ENCODE peak calls at places on chromosomes 2 and 18, in eight cellular contexts. D, R, W, F, I, L, C and B are unnamed samples.

GRCh38 chr2:169693344-169693743 is 861 bp downstream of the CFAP210 start:
- DNase-seq in W (no peak), C (no peak), D (peak; percentile 4), R (no peak), F (no peak), L (no peak), I (peak; percentile 7), B (no peak)

GRCh38 chr2:200786826-200787225 is 24.9 kb upstream of the BZW1 start:
- DNase-seq in F (no peak), L (no peak), W (no peak), R (peak; percentile 79), I (no peak), D (no peak), C (no peak), B (no peak)

GRCh38 chr2:240429872-240430491 is 5.5 kb upstream of the GPC1 start:
- DNase-seq in W (peak; percentile 2), D (no peak), F (peak; percentile 41), R (no peak), C (peak; percentile 46), L (no peak), I (no peak), B (peak; percentile 4)

GRCh38 chr2:66433945-66434678 is 813 bp upstream of the MEIS1 start:
- DNase-seq in C (peak; percentile 78), F (peak; percentile 86), L (no peak), R (peak; percentile 71), I (peak; percentile 72), W (peak; percentile 50), D (peak; percentile 81), B (no peak)

GRCh38 chr2:112793449-112793978 is 9.2 kb upstream of the IL1A start:
- DNase-seq in F (no peak), D (no peak), R (peak; percentile 68), W (no peak), I (no peak), L (no peak), C (no peak), B (no peak)

GRCh38 chr2:14632133-14632936 is at the start of gene LRATD1:
- DNase-seq in C (peak; percentile 91), I (no peak), R (peak; percentile 90), W (peak; percentile 85), F (peak; percentile 93), D (peak; percentile 97), L (no peak), B (peak; percentile 63)

GRCh38 chr2:236661762-236662110 is 92.1 kb downstream of the ACKR3 start:
- DNase-seq in D (no peak), C (no peak), F (no peak), W (no peak), R (no peak), L (no peak), I (no peak), B (no peak)

GRCh38 chr2:44120428-44120827 is 48.2 kb upstream of the PPM1B start:
- DNase-seq in I (no peak), D (no peak), R (peak; percentile 86), L (no peak), W (no peak), C (no peak), F (no peak), B (no peak)

GRCh38 chr2:72148975-72149555 is 1.4 kb upstream of the CYP26B1 start:
- DNase-seq in D (peak; percentile 65), L (no peak), C (peak; percentile 70), W (peak; percentile 24), I (no peak), F (peak; percentile 89), R (peak; percentile 15), B (no peak)

GRCh38 chr2:29113027-29113686 is 2.1 kb upstream of the CLIP4 start:
- DNase-seq in F (no peak), I (no peak), L (no peak), C (no peak), W (no peak), D (no peak), R (peak; percentile 90), B (no peak)

GRCh38 chr2:101089942-101090799 is 61.0 kb downstream of the TBC1D8 start:
- DNase-seq in L (no peak), C (no peak), I (no peak), F (no peak), D (no peak), R (no peak), W (no peak), B (no peak)

GRCh38 chr2:38978504-38978903 is 88.8 kb downstream of the ARHGEF33 start:
- DNase-seq in F (no peak), R (no peak), I (no peak), W (no peak), C (no peak), L (no peak), D (no peak), B (no peak)

GRCh38 chr2:73292906-73293533 is 328 bp downstream of the EGR4 start:
- DNase-seq in I (no peak), D (peak; percentile 48), W (no peak), L (no peak), C (no peak), F (no peak), R (no peak), B (no peak)

GRCh38 chr2:39546937-39547336 is 109.9 kb upstream of the MAP4K3 start:
- DNase-seq in I (no peak), F (no peak), R (peak; percentile 34), D (no peak), L (no peak), W (no peak), C (no peak), B (no peak)

GRCh38 chr2:67544286-67544685 is 147.2 kb downstream of the ETAA1 start:
- DNase-seq in D (no peak), C (no peak), L (no peak), W (no peak), F (no peak), R (no peak), I (no peak), B (no peak)
- H3K4me1 ChIP-seq in D (peaks cover 9% of the 10 kb centered on the region), C (no peaks in the 10 kb centered on the region), L (no peaks in the 10 kb centered on the region), W (no peaks in the 10 kb centered on the region), F (peaks cover 3% of the 10 kb centered on the region), R (no peaks in the 10 kb centered on the region), I (no peaks in the 10 kb centered on the region), B (no peaks in the 10 kb centered on the region)

GRCh38 chr2:8684421-8684884 is 2.6 kb downstream of the ID2 start:
- DNase-seq in R (no peak), F (peak; percentile 48), D (peak; percentile 21), W (no peak), C (no peak), I (peak; percentile 78), L (peak; percentile 34), B (peak; percentile 41)
- H3K4me3 ChIP-seq in R (peak overlapping the region; percentile 58), F (peak overlapping the region; percentile 51), D (peak overlapping the region; percentile 85), W (peak overlapping the region; percentile 76), C (peak overlapping the region; percentile 71), I (peak overlapping the region; percentile 97), L (peak overlapping the region; percentile 64), B (peak overlapping the region; percentile 52)

DNA sequence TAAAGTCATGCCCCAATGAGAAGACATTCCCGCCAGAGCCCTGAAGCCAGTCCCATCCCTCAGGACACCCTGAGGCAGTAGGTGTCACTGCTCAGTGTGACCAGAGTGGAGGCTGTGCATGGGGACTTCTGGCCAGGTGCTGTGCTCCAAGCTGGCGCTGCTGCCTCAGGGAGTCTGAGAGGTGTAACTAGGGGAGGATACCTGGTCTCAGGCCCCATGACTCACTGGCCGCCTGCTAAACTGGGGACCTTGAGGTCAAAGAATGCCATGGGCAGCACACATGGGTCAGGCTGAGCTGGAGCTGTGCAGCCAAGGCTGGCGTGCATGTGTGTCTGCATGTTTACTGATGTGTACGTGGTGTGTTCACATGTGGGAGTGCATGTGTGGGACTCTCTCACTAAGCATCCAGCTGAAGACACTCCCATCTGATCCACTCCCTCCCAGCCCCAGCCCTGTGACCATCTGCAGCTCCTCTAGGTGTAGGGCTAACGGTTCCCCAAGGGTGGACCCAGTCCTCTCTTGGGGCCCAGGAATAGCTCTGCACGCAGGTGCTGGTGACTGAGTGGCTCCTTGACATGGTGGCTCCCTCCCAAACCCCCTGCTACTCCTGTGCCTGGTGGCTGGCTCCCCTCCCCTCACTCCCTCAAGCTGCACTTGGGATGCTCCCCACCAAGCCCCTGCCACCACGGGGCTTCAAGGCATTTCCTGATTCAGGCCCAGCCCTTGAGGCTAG is 16.5 kb downstream of the HS6ST1 start:
- DNase-seq in W (no peak), C (no peak), R (peak; percentile 20), D (no peak), I (no peak), F (peak; percentile 50), L (no peak), B (no peak)
- H3K4me1 ChIP-seq in W (peaks cover 32% of the 10 kb centered on the region), C (peaks cover 26% of the 10 kb centered on the region), R (peaks cover 58% of the 10 kb centered on the region), D (peaks cover 17% of the 10 kb centered on the region), I (peaks cover 27% of the 10 kb centered on the region), F (peaks cover 21% of the 10 kb centered on the region), L (no peaks in the 10 kb centered on the region), B (peaks cover 48% of the 10 kb centered on the region)

DNA sequence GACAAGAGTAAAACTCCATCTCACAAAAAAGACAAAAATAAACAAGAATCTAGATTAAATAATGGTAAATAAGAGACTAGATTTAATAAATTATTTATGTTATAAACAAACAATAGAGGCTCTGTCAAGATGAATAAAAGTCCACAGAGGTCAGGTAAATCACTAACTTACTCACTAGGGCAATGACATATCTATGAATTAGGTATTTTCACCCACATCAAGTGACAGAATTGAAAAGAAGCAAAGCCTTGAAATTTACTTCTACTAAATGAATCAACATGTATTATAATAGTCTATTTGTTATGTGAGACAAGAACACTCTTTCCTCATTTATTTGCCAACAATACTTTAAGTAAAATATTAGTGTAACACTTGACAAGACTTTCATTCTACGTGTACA is 41.7 kb downstream of the FBXO11 start:
- DNase-seq in L (no peak), C (no peak), D (no peak), I (no peak), R (no peak), F (no peak), W (no peak), B (no peak)
- H3K4me3 ChIP-seq in L (no peak overlapping the region), C (no peak overlapping the region), D (no peak overlapping the region), I (peak overlapping the region; percentile 38), R (no peak overlapping the region), F (no peak overlapping the region), W (no peak overlapping the region), B (no peak overlapping the region)

DNA sequence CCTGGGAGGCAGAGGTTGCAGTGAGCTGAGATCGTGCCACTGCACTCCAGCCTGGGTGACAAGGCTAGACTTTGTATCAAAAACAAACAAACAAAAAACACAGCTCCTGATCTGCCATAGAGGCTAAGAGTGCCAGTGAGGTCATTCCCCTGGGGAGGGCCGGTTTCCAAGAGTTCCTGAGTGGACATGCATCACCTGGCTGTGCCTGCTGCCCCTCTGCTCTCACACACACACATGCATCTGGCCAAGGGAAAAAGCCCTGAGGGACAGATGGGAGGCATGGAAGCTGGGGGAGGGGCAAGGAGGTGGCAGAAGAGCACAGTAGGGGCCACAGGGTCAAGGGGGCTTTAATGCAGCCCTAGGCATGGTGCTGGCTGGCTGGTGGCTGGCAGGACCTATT is 60.4 kb downstream of the ZBTB7C start:
- DNase-seq in W (no peak), I (no peak), C (no peak), L (no peak), R (no peak), F (no peak), D (no peak), B (no peak)
- H3K4me1 ChIP-seq in W (no peaks in the 10 kb centered on the region), I (no peaks in the 10 kb centered on the region), C (no peaks in the 10 kb centered on the region), L (no peaks in the 10 kb centered on the region), R (peaks cover 11% of the 10 kb centered on the region), F (no peaks in the 10 kb centered on the region), D (no peaks in the 10 kb centered on the region), B (no peaks in the 10 kb centered on the region)

GRCh38 chr2:176156959-176157498 is at the start of gene HOXD3:
- DNase-seq in I (no peak), R (no peak), F (no peak), D (peak; percentile 24), W (no peak), L (no peak), C (no peak), B (no peak)
- H3K4me3 ChIP-seq in I (no peak within 1 kb of the TSS), R (no peak within 1 kb of the TSS), F (peak within 1 kb of the TSS; percentile 1), D (peak within 1 kb of the TSS; percentile 34), W (peak within 1 kb of the TSS; percentile 3), L (no peak within 1 kb of the TSS), C (no peak within 1 kb of the TSS), B (no peak within 1 kb of the TSS)